ENCODE peak calls at places on chromosomes 12 and 14, in six cellular contexts. One of them, this sample, is unnamed.

GRCh38 chr12:65742481-65742971 is 81.8 kb upstream of the HMGA2 start:
- DNase-seq in breast epithelium: no peak
- DNase-seq in fibroblast of the aortic adventitia: peak
- DNase-seq in K562: no peak
- DNase-seq in astrocyte of the spinal cord: peak
- DNase-seq in neural progenitor cell: peak
- DNase-seq in this sample: no peak

GRCh38 chr12:31819427-31819826 is 90.6 kb upstream of the AMN1 start:
- DNase-seq in breast epithelium: no peak
- DNase-seq in fibroblast of the aortic adventitia: no peak
- DNase-seq in K562: no peak
- DNase-seq in astrocyte of the spinal cord: no peak
- DNase-seq in neural progenitor cell: no peak
- DNase-seq in this sample: no peak

GRCh38 chr12:31966558-31967205 is 7.5 kb downstream of the RESF1 start:
- DNase-seq in breast epithelium: no peak
- DNase-seq in fibroblast of the aortic adventitia: peak
- DNase-seq in K562: no peak
- DNase-seq in astrocyte of the spinal cord: no peak
- DNase-seq in neural progenitor cell: peak
- DNase-seq in this sample: no peak

GRCh38 chr12:132046561-132046960 is 96.8 kb downstream of the EP400 start:
- DNase-seq in breast epithelium: no peak
- DNase-seq in fibroblast of the aortic adventitia: peak
- DNase-seq in K562: no peak
- DNase-seq in astrocyte of the spinal cord: peak
- DNase-seq in neural progenitor cell: no peak
- DNase-seq in this sample: peak

GRCh38 chr12:116455540-116456306 is 103.5 kb upstream of the MAP1LC3B2 start:
- DNase-seq in breast epithelium: peak
- DNase-seq in fibroblast of the aortic adventitia: peak
- DNase-seq in K562: peak
- DNase-seq in astrocyte of the spinal cord: peak
- DNase-seq in neural progenitor cell: peak
- DNase-seq in this sample: peak

GRCh38 chr14:93716410-93717221 is 71.7 kb downstream of the PRIMA1 start:
- DNase-seq in breast epithelium: no peak
- DNase-seq in fibroblast of the aortic adventitia: no peak
- DNase-seq in K562: no peak
- DNase-seq in astrocyte of the spinal cord: no peak
- DNase-seq in neural progenitor cell: no peak
- DNase-seq in this sample: no peak

GRCh38 chr12:1936406-1937320 is 18.2 kb upstream of the CACNA2D4 start:
- DNase-seq in breast epithelium: no peak
- DNase-seq in fibroblast of the aortic adventitia: peak
- DNase-seq in K562: no peak
- DNase-seq in astrocyte of the spinal cord: peak
- DNase-seq in neural progenitor cell: no peak
- DNase-seq in this sample: peak

GRCh38 chr12:76927170-76927784 is 48.5 kb upstream of the CSRP2 start:
- DNase-seq in breast epithelium: no peak
- DNase-seq in fibroblast of the aortic adventitia: peak
- DNase-seq in K562: peak
- DNase-seq in astrocyte of the spinal cord: peak
- DNase-seq in neural progenitor cell: peak
- DNase-seq in this sample: no peak

GRCh38 chr12:121795029-121795977 is 1.8 kb upstream of the RHOF start:
- DNase-seq in breast epithelium: peak
- DNase-seq in fibroblast of the aortic adventitia: peak
- DNase-seq in K562: peak
- DNase-seq in astrocyte of the spinal cord: peak
- DNase-seq in neural progenitor cell: peak
- DNase-seq in this sample: no peak

GRCh38 chr12:94338395-94338794 is 121.3 kb downstream of the CEP83 start:
- DNase-seq in breast epithelium: no peak
- DNase-seq in fibroblast of the aortic adventitia: no peak
- DNase-seq in K562: no peak
- DNase-seq in astrocyte of the spinal cord: no peak
- DNase-seq in neural progenitor cell: no peak
- DNase-seq in this sample: no peak

GRCh38 chr12:94098466-94098865 is 49.9 kb upstream of the PLXNC1 start:
- DNase-seq in breast epithelium: no peak
- DNase-seq in fibroblast of the aortic adventitia: peak
- DNase-seq in K562: no peak
- DNase-seq in astrocyte of the spinal cord: peak
- DNase-seq in neural progenitor cell: no peak
- DNase-seq in this sample: no peak

GRCh38 chr14:71372411-71372838 is 465.2 kb downstream of the PCNX1 start:
- DNase-seq in breast epithelium: no peak
- DNase-seq in fibroblast of the aortic adventitia: peak
- DNase-seq in K562: no peak
- DNase-seq in astrocyte of the spinal cord: peak
- DNase-seq in neural progenitor cell: no peak
- DNase-seq in this sample: peak

GRCh38 chr12:52903855-52904508 is 894 bp downstream of the KRT8 start:
- DNase-seq in breast epithelium: peak
- DNase-seq in fibroblast of the aortic adventitia: no peak
- DNase-seq in K562: peak
- DNase-seq in astrocyte of the spinal cord: peak
- DNase-seq in neural progenitor cell: peak
- DNase-seq in this sample: no peak

GRCh38 chr14:46300765-46301164 is 350.8 kb downstream of the RPL10L start:
- DNase-seq in breast epithelium: no peak
- DNase-seq in fibroblast of the aortic adventitia: no peak
- DNase-seq in K562: no peak
- DNase-seq in astrocyte of the spinal cord: no peak
- DNase-seq in neural progenitor cell: no peak
- DNase-seq in this sample: no peak

GRCh38 chr14:31954991-31955390 is 122.1 kb upstream of the ARHGAP5 start:
- DNase-seq in breast epithelium: no peak
- DNase-seq in fibroblast of the aortic adventitia: no peak
- DNase-seq in K562: no peak
- DNase-seq in astrocyte of the spinal cord: no peak
- DNase-seq in neural progenitor cell: no peak
- DNase-seq in this sample: no peak

GRCh38 chr14:92473261-92473946 is 40.2 kb upstream of the RIN3 start:
- DNase-seq in breast epithelium: peak
- DNase-seq in fibroblast of the aortic adventitia: peak
- DNase-seq in K562: no peak
- DNase-seq in astrocyte of the spinal cord: peak
- DNase-seq in neural progenitor cell: no peak
- DNase-seq in this sample: peak

GRCh38 chr12:124646385-124647230 is 79.2 kb upstream of the NCOR2 start:
- DNase-seq in breast epithelium: no peak
- DNase-seq in fibroblast of the aortic adventitia: no peak
- DNase-seq in K562: no peak
- DNase-seq in astrocyte of the spinal cord: no peak
- DNase-seq in neural progenitor cell: no peak
- DNase-seq in this sample: no peak

GRCh38 chr14:34980337-34980900 is 2.4 kb upstream of the SRP54 start:
- DNase-seq in breast epithelium: no peak
- DNase-seq in fibroblast of the aortic adventitia: no peak
- DNase-seq in K562: no peak
- DNase-seq in astrocyte of the spinal cord: no peak
- DNase-seq in neural progenitor cell: no peak
- DNase-seq in this sample: no peak

GRCh38 chr12:79818856-79819255 is 116.0 kb downstream of the PPP1R12A start:
- DNase-seq in breast epithelium: no peak
- DNase-seq in fibroblast of the aortic adventitia: peak
- DNase-seq in K562: no peak
- DNase-seq in astrocyte of the spinal cord: peak
- DNase-seq in neural progenitor cell: no peak
- DNase-seq in this sample: no peak

GRCh38 chr14:32561520-32561919 is 232.4 kb downstream of the AKAP6 start:
- DNase-seq in breast epithelium: no peak
- DNase-seq in fibroblast of the aortic adventitia: peak
- DNase-seq in K562: no peak
- DNase-seq in astrocyte of the spinal cord: peak
- DNase-seq in neural progenitor cell: peak
- DNase-seq in this sample: peak

GRCh38 chr14:70183991-70184390 is 4.8 kb downstream of the SLC8A3 start:
- DNase-seq in breast epithelium: no peak
- DNase-seq in fibroblast of the aortic adventitia: no peak
- DNase-seq in K562: no peak
- DNase-seq in astrocyte of the spinal cord: no peak
- DNase-seq in neural progenitor cell: no peak
- DNase-seq in this sample: no peak

GRCh38 chr14:70181276-70181675 is 7.5 kb downstream of the SLC8A3 start:
- DNase-seq in breast epithelium: no peak
- DNase-seq in fibroblast of the aortic adventitia: no peak
- DNase-seq in K562: no peak
- DNase-seq in astrocyte of the spinal cord: no peak
- DNase-seq in neural progenitor cell: no peak
- DNase-seq in this sample: no peak

GRCh38 chr14:70177092-70177491 is 11.7 kb downstream of the SLC8A3 start:
- DNase-seq in breast epithelium: no peak
- DNase-seq in fibroblast of the aortic adventitia: no peak
- DNase-seq in K562: no peak
- DNase-seq in astrocyte of the spinal cord: no peak
- DNase-seq in neural progenitor cell: no peak
- DNase-seq in this sample: no peak

DNA sequence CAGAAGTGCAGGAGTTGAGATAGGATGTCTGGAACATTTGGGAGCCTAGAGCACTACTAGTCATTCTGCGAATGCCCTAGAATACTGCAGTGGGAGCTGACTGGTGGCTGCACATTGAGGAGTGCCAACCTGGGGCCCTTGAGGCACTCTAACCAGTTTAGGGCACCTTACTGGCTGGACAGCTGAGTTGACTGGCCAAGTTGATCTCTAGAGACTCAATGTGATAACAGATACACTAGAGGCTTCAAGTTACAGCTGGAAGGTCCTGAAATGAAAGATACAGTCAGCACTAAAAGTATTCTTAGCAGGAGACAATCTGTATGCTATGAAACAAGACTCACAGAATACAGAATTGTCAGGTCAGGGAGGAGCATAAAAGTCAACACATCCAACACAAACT is 8.0 kb downstream of the SLC8A3 start:
- DNase-seq in breast epithelium: no peak
- DNase-seq in fibroblast of the aortic adventitia: no peak
- DNase-seq in K562: no peak
- DNase-seq in astrocyte of the spinal cord: no peak
- DNase-seq in neural progenitor cell: no peak
- DNase-seq in this sample: no peak
- H3K4me3 ChIP-seq in breast epithelium: no peak
- H3K4me3 ChIP-seq in fibroblast of the aortic adventitia: no peak
- H3K4me3 ChIP-seq in K562: no peak
- H3K4me3 ChIP-seq in astrocyte of the spinal cord: no peak
- H3K4me3 ChIP-seq in neural progenitor cell: no peak
- H3K4me3 ChIP-seq in this sample: no peak

DNA sequence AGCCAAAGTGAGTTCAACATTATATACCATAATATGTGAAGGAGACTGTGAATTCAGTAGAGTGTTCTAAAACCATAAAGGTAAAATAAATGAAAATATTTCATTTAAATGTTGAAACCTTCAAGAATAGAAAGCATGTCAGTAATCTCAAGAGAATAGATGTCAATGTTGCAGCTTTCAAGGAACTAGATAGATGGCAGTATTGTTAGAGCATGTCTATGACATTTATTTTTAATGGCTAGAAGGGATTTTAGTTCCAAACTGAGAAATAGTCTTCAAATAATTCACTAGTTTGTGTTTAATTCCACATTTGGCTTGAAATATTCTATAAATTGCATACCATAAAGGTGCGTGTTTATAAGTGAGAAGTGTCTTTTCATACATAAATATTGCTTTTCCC is 326.5 kb downstream of the FLRT2 start:
- DNase-seq in breast epithelium: no peak
- DNase-seq in fibroblast of the aortic adventitia: no peak
- DNase-seq in K562: no peak
- DNase-seq in astrocyte of the spinal cord: no peak
- DNase-seq in neural progenitor cell: no peak
- DNase-seq in this sample: no peak
- TF ChIP-seq CTCF in breast epithelium: no peak
- TF ChIP-seq CTCF in fibroblast of the aortic adventitia: no peak
- TF ChIP-seq CTCF in K562: no peak
- TF ChIP-seq CTCF in astrocyte of the spinal cord: peak
- TF ChIP-seq CTCF in neural progenitor cell: peak
- TF ChIP-seq CTCF in this sample: no peak

GRCh38 chr14:101031721-101032120 is 128.2 kb upstream of the RTL1 start:
- DNase-seq in breast epithelium: no peak
- DNase-seq in fibroblast of the aortic adventitia: no peak
- DNase-seq in K562: no peak
- DNase-seq in astrocyte of the spinal cord: no peak
- DNase-seq in neural progenitor cell: no peak
- DNase-seq in this sample: no peak

GRCh38 chr14:101028971-101029667 is 125.6 kb upstream of the RTL1 start:
- DNase-seq in breast epithelium: no peak
- DNase-seq in fibroblast of the aortic adventitia: no peak
- DNase-seq in K562: no peak
- DNase-seq in astrocyte of the spinal cord: no peak
- DNase-seq in neural progenitor cell: no peak
- DNase-seq in this sample: no peak

GRCh38 chr14:101029668-101030290 is 126.3 kb upstream of the RTL1 start:
- DNase-seq in breast epithelium: no peak
- DNase-seq in fibroblast of the aortic adventitia: no peak
- DNase-seq in K562: no peak
- DNase-seq in astrocyte of the spinal cord: no peak
- DNase-seq in neural progenitor cell: no peak
- DNase-seq in this sample: no peak

GRCh38 chr14:101031186-101031585 is 127.7 kb upstream of the RTL1 start:
- DNase-seq in breast epithelium: no peak
- DNase-seq in fibroblast of the aortic adventitia: no peak
- DNase-seq in K562: no peak
- DNase-seq in astrocyte of the spinal cord: no peak
- DNase-seq in neural progenitor cell: no peak
- DNase-seq in this sample: no peak

GRCh38 chr14:101030586-101030985 is 127.1 kb upstream of the RTL1 start:
- DNase-seq in breast epithelium: no peak
- DNase-seq in fibroblast of the aortic adventitia: no peak
- DNase-seq in K562: no peak
- DNase-seq in astrocyte of the spinal cord: no peak
- DNase-seq in neural progenitor cell: no peak
- DNase-seq in this sample: no peak
- H3K4me3 ChIP-seq in breast epithelium: no peak
- H3K4me3 ChIP-seq in fibroblast of the aortic adventitia: no peak
- H3K4me3 ChIP-seq in K562: no peak
- H3K4me3 ChIP-seq in astrocyte of the spinal cord: no peak
- H3K4me3 ChIP-seq in neural progenitor cell: no peak
- H3K4me3 ChIP-seq in this sample: no peak

DNA sequence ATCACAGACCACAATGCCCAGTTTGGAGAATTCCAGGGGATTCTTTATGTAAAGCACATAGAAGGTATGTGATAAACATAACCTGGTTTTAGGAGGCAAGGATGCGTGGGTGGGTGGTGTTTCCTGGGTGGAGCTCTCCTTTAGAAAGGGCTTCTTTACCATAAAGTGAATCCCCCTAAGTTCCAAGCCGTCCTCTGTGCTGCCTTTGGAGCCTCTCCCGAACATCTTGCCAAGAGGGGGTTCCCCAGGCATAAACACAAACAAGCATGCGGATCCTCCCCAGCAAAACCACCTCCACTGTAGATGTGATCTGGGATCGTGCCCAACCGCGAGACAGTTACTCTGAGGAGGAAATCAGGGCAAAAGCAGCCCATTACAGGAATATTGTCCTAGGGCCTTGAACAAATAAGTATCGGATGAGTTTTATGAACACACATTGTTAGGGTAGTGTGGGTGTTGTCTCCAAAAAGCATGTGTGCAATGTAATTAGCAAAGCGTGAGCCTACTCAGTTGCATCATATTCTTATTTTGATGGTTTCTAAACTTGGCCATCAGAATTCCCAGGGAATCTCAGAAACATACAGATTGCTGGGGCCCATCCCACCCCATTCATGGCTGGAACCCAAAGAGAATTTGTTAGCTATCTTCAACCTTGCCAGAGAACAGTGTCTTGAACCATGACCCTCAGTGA is 48.8 kb upstream of the CORO1C start:
- DNase-seq in breast epithelium: no peak
- DNase-seq in fibroblast of the aortic adventitia: peak
- DNase-seq in K562: no peak
- DNase-seq in astrocyte of the spinal cord: no peak
- DNase-seq in neural progenitor cell: no peak
- DNase-seq in this sample: no peak
- TF ChIP-seq CTCF in breast epithelium: no peak
- TF ChIP-seq CTCF in fibroblast of the aortic adventitia: no peak
- TF ChIP-seq CTCF in K562: no peak
- TF ChIP-seq CTCF in astrocyte of the spinal cord: no peak
- TF ChIP-seq CTCF in neural progenitor cell: no peak
- TF ChIP-seq CTCF in this sample: no peak